ENCODE peak calls at places on chromosomes 1 and 21, in four cellular contexts. W is HepG2, G is K562, E is GM12878. P is an unnamed sample.

GRCh38 chr1:248850536-248851251 is 8.2 kb downstream of the ZNF692 start:
- DNase-seq in E (no peak), W (no peak), G (no peak), P (no peak)

GRCh38 chr1:173332026-173332425 is 124.9 kb upstream of the TNFSF4 start:
- DNase-seq in G (peak; percentile 18), W (no peak), E (no peak), P (no peak)

GRCh38 chr1:235423214-235423652 is 56.0 kb downstream of the TBCE start:
- DNase-seq in W (no peak), G (no peak), E (peak; percentile 4), P (no peak)

GRCh38 chr1:161986328-161986727 is 37.3 kb downstream of the OLFML2B start:
- DNase-seq in E (no peak), G (no peak), W (no peak), P (no peak)

GRCh38 chr21:45236481-45236880 is 51.2 kb downstream of the POFUT2 start:
- DNase-seq in G (no peak), E (no peak), W (no peak), P (no peak)

GRCh38 chr1:165481820-165482532 is 37.0 kb upstream of the RXRG start:
- DNase-seq in W (no peak), G (peak; percentile 21), E (no peak), P (no peak)

GRCh38 chr1:204410764-204411450 is 710 bp downstream of the PPP1R15B start:
- DNase-seq in G (peak; percentile 60), E (no peak), W (no peak), P (no peak)

GRCh38 chr1:150281221-150281757 is 1.1 kb upstream of the CIART start:
- DNase-seq in G (peak; percentile 67), W (no peak), E (no peak), P (peak; percentile 69)

GRCh38 chr1:74145086-74145485 is 52.9 kb downstream of the LRRIQ3 start:
- DNase-seq in G (no peak), W (no peak), E (no peak), P (no peak)

GRCh38 chr1:64624446-64624766 is 120.5 kb upstream of the RAVER2 start:
- DNase-seq in W (no peak), E (no peak), G (no peak), P (no peak)

GRCh38 chr1:232303221-232303620 is 326.7 kb downstream of the SIPA1L2 start:
- DNase-seq in G (no peak), W (no peak), E (no peak), P (no peak)

GRCh38 chr1:84731519-84731918 is 41.3 kb upstream of the SSX2IP start:
- DNase-seq in W (no peak), E (no peak), G (no peak), P (no peak)

GRCh38 chr1:217053666-217054065 is 330.4 kb upstream of the ESRRG start:
- DNase-seq in W (no peak), E (no peak), G (no peak), P (no peak)

GRCh38 chr1:166900987-166901386 is 24.9 kb upstream of the TADA1 start:
- DNase-seq in G (no peak), E (no peak), W (no peak), P (no peak)

GRCh38 chr1:34549199-34549598 is 205.6 kb upstream of the GJB5 start:
- DNase-seq in E (no peak), G (peak; percentile 42), W (peak; percentile 37), P (peak; percentile 30)

GRCh38 chr1:29812397-29813135 is 576.2 kb downstream of the PTPRU start:
- DNase-seq in W (no peak), G (no peak), E (no peak), P (no peak)

GRCh38 chr1:113320272-113320671 is 70.0 kb upstream of the MAGI3 start:
- DNase-seq in E (no peak), G (no peak), W (no peak), P (no peak)

GRCh38 chr1:55646181-55646580 is 431.0 kb upstream of the USP24 start:
- DNase-seq in E (no peak), W (no peak), G (no peak), P (no peak)

GRCh38 chr1:209594440-209594839 is 10.9 kb downstream of the CAMK1G start:
- DNase-seq in W (no peak), G (no peak), E (no peak), P (no peak)

GRCh38 chr21:41778974-41779600 is 12.2 kb upstream of the RIPK4 start:
- DNase-seq in G (peak; percentile 12), E (no peak), W (peak; percentile 62), P (no peak)

GRCh38 chr1:34086561-34086960 is 78.5 kb downstream of the CSMD2 start:
- DNase-seq in G (no peak), W (no peak), E (no peak), P (no peak)

GRCh38 chr1:232477728-232478127 is 152.2 kb downstream of the SIPA1L2 start:
- DNase-seq in G (no peak), W (no peak), E (no peak), P (no peak)

GRCh38 chr1:109365642-109366204 is 32.0 kb downstream of the SORT1 start:
- DNase-seq in E (no peak), W (peak; percentile 77), G (no peak), P (no peak)

GRCh38 chr21:45306453-45306831 is 18.7 kb upstream of the POFUT2 start:
- DNase-seq in G (no peak), E (no peak), W (no peak), P (no peak)

DNA sequence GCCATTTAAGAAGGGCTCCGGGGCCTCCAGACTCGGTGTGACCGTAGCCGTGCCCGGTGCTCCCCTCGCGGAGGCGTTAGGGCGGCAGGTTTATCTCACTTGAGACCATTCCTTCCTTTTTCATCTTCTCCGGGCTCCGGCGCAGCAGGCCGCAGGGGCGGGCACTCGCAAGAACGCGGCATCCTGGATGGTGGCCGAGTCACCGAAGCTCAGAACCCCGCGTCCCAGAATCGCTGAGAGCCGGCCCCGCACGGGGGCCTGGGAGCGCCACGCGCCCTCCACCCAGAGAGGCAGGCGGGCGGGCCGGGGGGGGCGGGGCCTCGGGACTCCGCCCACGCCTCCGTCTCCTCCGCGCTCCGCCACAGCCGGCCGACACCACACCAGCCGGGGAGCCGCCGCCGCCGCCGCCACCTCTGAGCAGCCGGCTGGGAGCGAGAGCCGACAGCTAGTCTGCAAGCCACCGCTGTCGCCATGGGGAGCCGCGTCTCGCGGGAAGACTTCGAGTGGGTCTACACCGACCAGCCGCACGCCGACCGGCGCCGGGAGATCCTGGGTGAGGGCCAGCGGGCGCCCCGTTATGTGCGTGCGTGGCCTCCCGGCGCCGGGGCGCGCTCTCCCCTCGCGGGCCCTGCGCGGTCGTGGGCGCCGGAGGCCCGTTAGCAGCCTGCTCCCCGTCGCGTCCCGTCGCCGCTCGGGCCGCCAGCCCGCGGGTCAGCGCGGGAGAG is at the start of gene DEGS1:
- DNase-seq in G (peak; percentile 93), W (peak; percentile 72), E (no peak), P (peak; percentile 99)
- TF ChIP-seq FOXM1 in G (no peak), W (no peak), E (peak; percentile 3), P (peak; percentile 55)

GRCh38 chr1:24443241-24443656 is 27.6 kb downstream of the NIPAL3 start:
- DNase-seq in W (no peak), E (no peak), G (no peak), P (no peak)
- TF ChIP-seq TARDBP in W (no peak), E (no peak), G (no peak), P (no peak)

GRCh38 chr1:245988393-245989078 is 518.5 kb downstream of the SMYD3 start:
- DNase-seq in W (no peak), G (peak; percentile 99), E (no peak), P (no peak)
- TF ChIP-seq FOXM1 in W (no peak), G (peak; percentile 16), E (no peak), P (no peak)

GRCh38 chr21:39125752-39126485 is 57.3 kb downstream of the PSMG1 start:
- DNase-seq in E (no peak), G (peak; percentile 56), W (peak; percentile 80), P (peak; percentile 64)
- TF ChIP-seq TARDBP in E (no peak), G (no peak), W (no peak), P (no peak)

DNA sequence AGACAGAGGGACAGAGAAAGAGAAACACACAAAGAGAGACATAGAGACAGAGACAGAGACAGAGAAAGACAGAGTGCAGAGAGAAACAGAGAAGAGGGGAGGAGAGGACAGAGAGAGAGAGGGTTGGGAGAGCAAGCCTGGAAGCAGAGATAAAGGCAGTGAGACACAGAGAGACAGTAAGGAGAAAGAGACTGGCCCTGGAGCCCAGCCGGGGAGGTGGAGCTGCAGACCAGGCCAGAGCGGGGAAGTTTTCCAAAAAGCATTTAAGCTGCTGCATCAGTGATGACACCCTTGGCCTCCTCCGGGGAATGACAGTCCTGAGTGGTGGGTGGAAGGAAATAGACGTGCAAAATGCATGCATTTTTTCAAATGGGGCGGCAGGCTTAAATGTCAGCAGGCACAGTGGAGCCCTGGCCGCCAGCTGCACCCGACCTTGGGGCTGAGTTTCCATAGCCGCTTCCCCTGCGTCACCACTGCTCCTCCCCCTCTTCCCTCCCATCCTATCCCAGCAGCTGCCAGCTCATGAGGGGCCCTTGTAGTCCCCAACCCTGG is 95.4 kb upstream of the KLHDC7A start:
- DNase-seq in E (no peak), W (no peak), G (peak; percentile 17), P (no peak)
- TF ChIP-seq FOXM1 in E (no peak), W (no peak), G (no peak), P (no peak)